ENCODE peak calls at places on chromosomes 13 and 19, in four cellular contexts. J is upper lobe of left lung, Z is B cell, D is fibroblast of villous mesenchyme. F is an unnamed sample.

GRCh38 chr13:50801087-50801931 is 42.2 kb downstream of the DLEU7 start:
- DNase-seq in J (peak; percentile 54), Z (peak; percentile 88), D (peak; percentile 74), F (peak; percentile 71)

GRCh38 chr13:39148513-39148961 is 110.3 kb downstream of the NHLRC3 start:
- DNase-seq in J (no peak), Z (no peak), D (peak; percentile 68), F (peak; percentile 6)

GRCh38 chr13:33363328-33363727 is 77.8 kb upstream of the STARD13 start:
- DNase-seq in J (no peak), Z (peak; percentile 46), D (no peak), F (no peak)

GRCh38 chr13:98992355-98992754 is 14.5 kb upstream of the DOCK9 start:
- DNase-seq in J (no peak), Z (no peak), D (no peak), F (no peak)

GRCh38 chr19:45632468-45633196 is 6.6 kb downstream of the EML2 start:
- DNase-seq in J (peak; percentile 81), Z (peak; percentile 43), D (peak; percentile 92), F (peak; percentile 60)

GRCh38 chr19:37251308-37252229 is 33.6 kb downstream of the ZNF383 start:
- DNase-seq in J (peak; percentile 42), Z (peak; percentile 74), D (peak; percentile 96), F (peak; percentile 63)

GRCh38 chr13:73059460-73060250 is 850 bp downstream of the KLF5 start:
- DNase-seq in J (peak; percentile 76), Z (peak; percentile 44), D (no peak), F (peak; percentile 31)

GRCh38 chr19:49791776-49792445 is 21.2 kb downstream of the FUZ start:
- DNase-seq in J (no peak), Z (no peak), D (no peak), F (no peak)

GRCh38 chr19:38549061-38549460 is 68.7 kb downstream of the MAP4K1 start:
- DNase-seq in J (no peak), Z (no peak), D (no peak), F (no peak)

DNA sequence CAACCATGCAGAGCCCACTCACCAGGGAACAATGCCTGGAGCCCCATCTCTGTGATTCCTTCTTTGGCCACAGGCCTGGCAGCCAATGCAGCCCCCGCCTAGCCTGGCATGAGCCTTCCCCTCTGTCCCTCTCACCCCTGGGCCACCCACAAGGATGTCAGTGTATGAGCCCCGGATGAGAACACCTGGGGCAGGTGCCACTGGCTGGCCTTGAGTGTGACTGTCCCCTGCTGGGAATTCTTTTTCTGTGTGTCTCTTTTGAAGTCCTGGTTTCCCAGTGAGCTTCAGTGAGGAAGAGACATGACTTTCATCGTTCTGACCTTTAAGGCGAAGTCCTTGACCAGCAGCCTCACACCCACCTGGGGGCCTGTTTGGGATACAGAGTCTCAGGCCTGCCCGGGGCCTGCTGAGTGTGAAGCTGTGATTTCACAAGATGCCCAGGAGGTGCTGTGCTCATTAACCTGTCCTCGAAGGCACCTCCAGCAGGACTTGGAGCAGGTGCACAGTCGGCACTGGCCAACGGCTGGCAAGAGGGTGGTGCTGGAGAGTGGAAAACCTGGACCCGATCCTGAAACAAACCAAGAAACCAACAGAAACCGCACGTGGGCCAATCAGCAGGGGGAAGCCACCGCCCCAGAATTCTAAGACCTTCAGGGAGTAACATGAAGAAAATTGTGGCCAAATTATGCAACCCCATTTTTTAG is 27.4 kb upstream of the SPACA7 start:
- DNase-seq in J (no peak), Z (no peak), D (no peak), F (no peak)
- TF ChIP-seq CTCF in J (no peak), Z (no peak), D (no peak), F (no peak)

DNA sequence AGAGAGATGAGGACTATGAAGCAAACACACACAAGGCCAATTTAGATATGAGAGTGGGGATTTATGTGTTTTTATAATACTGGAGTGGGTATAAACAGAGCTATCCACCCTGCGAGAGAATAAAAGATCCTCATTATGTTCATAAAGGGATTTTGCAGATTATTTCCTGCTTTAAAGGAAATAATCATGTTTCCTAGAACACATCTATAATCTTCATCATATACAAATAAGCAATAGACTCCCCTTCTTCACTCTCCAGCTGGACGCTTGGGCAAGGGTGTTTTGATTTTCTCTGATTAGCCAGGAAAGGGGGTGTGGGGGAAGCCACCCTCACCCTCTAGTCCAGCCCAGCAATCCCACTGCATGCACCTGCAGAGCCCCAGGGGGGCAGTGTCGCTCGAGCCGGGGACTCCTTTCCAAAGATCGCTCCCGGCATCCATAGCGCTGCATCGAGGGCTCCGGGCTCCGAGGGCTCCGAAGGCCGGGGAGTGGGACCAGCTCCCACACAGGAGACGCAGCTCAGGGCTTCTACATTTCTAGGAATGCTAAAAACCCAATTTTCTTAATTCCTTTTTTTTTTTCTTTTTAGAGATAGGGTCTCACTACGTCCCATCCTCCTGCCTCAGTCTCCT is 38.6 kb downstream of the LATS2 start:
- DNase-seq in J (no peak), Z (no peak), D (no peak), F (no peak)
- TF ChIP-seq CTCF in J (no peak), Z (no peak), D (no peak), F (no peak)

GRCh38 chr13:110705826-110706569 is at the start of gene CARS2:
- DNase-seq in J (peak; percentile 98), Z (peak; percentile 100), D (peak; percentile 98), F (peak; percentile 95)
- TF ChIP-seq CTCF in J (no peak), Z (peak; percentile 40), D (peak; percentile 17), F (no peak)

DNA sequence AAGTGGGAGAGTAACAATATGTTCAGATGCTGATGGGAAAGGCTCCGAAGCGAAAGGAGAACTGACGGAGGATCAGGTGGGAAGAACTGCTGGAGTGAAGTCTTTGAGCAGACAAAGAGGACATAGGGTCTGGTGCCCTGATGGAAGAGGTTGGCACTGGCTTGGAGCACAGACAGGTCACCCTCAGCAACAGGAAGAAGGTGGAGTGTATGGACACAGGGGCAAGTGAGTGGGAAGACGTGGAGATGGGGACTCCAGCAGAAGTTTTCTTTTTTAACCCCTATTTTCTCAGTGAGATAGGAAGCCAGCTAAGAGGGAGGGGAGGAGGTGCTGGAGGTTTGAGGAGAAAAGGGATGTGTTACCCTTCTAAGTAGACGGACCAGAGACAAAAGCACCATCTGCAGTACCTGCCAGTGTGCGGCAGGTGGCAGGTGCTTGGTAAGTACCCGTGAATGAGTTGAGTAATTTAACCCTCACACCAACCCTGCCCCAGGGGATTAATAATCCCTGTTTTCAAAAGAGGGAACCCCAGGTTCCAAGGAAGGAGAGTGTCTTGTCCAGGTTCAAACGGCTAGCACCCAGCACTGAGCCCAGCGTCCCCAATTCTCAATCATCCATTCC is 11.2 kb downstream of the HAS1 start:
- DNase-seq in J (no peak), Z (no peak), D (peak; percentile 54), F (peak; percentile 27)
- TF ChIP-seq CTCF in J (no peak), Z (peak; percentile 42), D (peak; percentile 47), F (peak; percentile 56)

GRCh38 chr19:40234429-40235237 is 8.1 kb upstream of the CCNP start:
- DNase-seq in J (no peak), Z (no peak), D (no peak), F (no peak)

GRCh38 chr19:40236366-40236765 is 9.9 kb upstream of the CCNP start:
- DNase-seq in J (no peak), Z (no peak), D (no peak), F (no peak)

GRCh38 chr19:40233811-40234389 is 7.4 kb upstream of the CCNP start:
- DNase-seq in J (no peak), Z (no peak), D (no peak), F (no peak)

GRCh38 chr19:40236026-40236355 is 9.5 kb upstream of the CCNP start:
- DNase-seq in J (no peak), Z (no peak), D (no peak), F (no peak)

DNA sequence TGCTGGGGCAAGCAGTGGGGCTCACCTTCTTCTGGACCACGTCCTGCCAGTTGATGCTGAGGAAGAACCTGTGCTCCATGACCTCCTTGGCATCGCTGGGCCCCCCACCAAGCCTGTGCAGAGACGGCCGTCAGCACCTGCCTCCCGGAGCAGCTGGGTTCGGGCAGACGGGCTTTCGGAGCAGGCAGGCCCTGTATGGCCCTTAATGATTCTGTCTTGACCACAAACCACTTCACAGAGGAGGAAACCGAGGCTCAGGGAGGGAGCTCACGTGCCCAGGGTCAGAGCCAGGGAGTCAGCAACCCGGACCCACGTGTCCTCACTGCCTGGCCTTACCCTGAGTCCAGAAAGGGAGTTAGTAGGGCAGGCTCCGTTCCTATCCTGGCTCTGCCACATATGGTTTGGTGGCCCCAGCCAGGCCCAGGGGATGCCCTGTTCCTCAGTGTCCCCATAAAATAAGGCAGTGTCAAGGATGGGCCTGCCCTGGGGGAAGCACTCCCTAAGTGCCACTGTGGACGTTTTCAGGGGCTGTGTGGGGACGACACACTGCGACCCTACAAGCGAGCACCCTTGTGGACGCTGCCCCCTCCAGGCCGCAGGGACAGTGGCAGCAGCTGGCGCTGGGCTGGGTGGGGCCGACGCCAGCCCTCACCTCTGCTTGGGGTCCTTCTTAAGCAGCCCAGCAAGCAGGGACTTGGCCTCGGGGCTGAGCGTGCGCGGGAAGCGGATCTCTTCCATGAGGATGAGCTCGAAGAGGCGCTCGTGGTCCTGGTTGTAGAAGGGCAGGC is 8.9 kb upstream of the CCNP start:
- DNase-seq in J (no peak), Z (no peak), D (no peak), F (no peak)
- TF ChIP-seq CTCF in J (no peak), Z (no peak), D (peak; percentile 6), F (peak; percentile 28)

DNA sequence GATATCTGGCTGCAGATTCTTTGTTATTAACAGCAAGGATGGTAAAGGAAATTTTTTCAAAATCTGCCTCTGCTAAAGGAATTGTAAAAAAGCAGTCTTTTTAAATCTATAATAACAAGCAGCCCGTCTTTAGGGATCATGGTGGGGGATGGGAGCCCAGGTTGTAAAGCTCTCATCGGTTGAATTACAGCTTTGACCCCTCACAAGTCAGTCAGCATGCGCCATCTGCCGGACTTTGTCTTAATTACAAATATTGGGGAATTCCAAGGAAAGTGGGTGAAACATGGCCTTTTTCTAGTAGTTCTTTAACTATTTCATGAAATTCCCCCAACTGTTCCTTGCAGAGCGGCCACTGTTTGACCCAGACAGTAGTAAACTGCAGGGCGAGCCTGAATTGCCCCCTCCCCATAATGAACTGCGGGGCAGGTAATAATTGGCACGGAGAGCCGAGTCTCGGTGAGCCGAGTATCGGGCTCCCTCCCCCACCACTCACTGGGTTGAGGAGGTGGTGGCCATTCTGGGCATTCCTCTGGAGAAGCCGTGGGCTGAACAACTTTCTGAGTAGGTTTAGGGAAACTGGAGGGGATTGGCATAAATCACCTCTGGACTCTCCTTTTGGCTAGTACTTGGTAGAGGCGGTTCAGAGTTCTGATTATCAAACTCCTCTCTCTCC is 11.6 kb downstream of the ZNF578 start:
- DNase-seq in J (no peak), Z (no peak), D (no peak), F (no peak)
- TF ChIP-seq CTCF in J (no peak), Z (no peak), D (no peak), F (no peak)

DNA sequence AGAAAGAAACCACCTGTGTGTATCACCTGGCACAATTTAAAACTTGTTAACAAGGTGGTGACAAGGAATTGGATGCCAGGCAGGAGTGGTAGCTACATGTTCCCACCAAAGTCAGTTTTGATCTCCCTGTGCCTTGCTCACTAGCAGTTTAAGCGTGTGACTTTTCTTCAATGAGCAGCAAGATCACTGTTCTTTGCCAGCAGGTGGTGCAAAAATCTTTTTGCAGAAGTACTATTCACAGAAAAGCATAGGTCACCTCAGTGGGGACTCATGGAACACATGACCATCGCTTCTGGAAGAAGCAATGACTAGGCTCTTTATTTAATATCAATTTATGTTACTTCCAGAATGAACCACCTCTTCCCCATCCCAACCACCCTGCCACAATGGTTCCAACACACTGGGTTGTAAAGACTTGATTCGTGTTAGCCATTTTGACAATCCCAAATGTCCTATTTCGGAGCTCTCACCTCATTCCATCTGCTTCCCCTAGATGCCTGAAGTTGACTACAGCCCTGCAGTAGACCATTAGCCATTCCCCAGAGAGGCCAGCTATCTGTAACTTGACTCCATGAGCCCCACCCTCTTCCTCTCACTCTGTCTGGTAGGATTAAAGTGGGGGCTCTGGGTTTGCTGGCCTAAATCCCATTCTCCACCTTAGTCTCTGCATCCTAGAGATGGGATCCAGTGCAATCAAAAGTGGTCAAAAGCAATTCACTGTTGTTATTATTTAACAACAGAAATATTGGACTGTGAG is 59.1 kb upstream of the TNFRSF19 start:
- DNase-seq in J (no peak), Z (peak; percentile 34), D (peak; percentile 51), F (no peak)
- TF ChIP-seq CTCF in J (no peak), Z (peak; percentile 21), D (peak; percentile 24), F (no peak)